ENCODE peak calls at places on chromosome 13, in nine cellular contexts. J is sigmoid colon, W is upper lobe of left lung, V is transverse colon, A is A549, E is H1, T is tibial nerve, U is K562, O is ovary. I is an unnamed sample.

GRCh38 chr13:111280666-111281577 is 39.5 kb upstream of the TEX29 start:
- DNase-seq in E (no peak), O (no peak), V (no peak), W (no peak), T (no peak), A (no peak), J (no peak), U (no peak), I (no peak)

GRCh38 chr13:101739382-101740178 is 287.1 kb downstream of the ITGBL1 start:
- DNase-seq in J (no peak), W (no peak), V (no peak), A (no peak), T (no peak), E (no peak), U (no peak), O (no peak), I (no peak)

GRCh38 chr13:110699148-110700145 is 6.5 kb downstream of the CARS2 start:
- DNase-seq in V (no peak), T (no peak), J (peak), W (no peak), O (no peak), E (no peak), A (no peak), U (no peak), I (no peak)

GRCh38 chr13:23996456-23996855 is 99.2 kb upstream of the C1QTNF9B start:
- DNase-seq in A (no peak), E (no peak), W (no peak), U (no peak), J (no peak), O (no peak), V (no peak), T (no peak), I (no peak)

GRCh38 chr13:98688373-98688772 is 64.1 kb downstream of the SLC15A1 start:
- DNase-seq in W (no peak), A (no peak), E (no peak), T (no peak), O (no peak), V (no peak), U (no peak), J (no peak), I (no peak)

GRCh38 chr13:103948477-103948876 is 882.3 kb upstream of the SLC10A2 start:
- DNase-seq in W (no peak), O (no peak), T (no peak), U (no peak), V (no peak), E (no peak), J (no peak), A (no peak), I (no peak)

GRCh38 chr13:97855570-97855970 is 97.9 kb upstream of the IPO5 start:
- DNase-seq in O (peak), W (no peak), V (peak), T (peak), J (peak), A (peak), E (no peak), U (peak), I (no peak)

GRCh38 chr13:32370805-32371204 is 55.5 kb downstream of the BRCA2 start:
- DNase-seq in V (no peak), O (no peak), U (no peak), W (no peak), T (no peak), A (no peak), J (no peak), E (no peak), I (no peak)

GRCh38 chr13:97258801-97259200 is 36.7 kb downstream of the MBNL2 start:
- DNase-seq in V (no peak), O (no peak), W (no peak), E (no peak), A (no peak), J (no peak), U (no peak), T (no peak), I (no peak)

GRCh38 chr13:42000836-42001235 is 39.9 kb upstream of the VWA8 start:
- DNase-seq in J (no peak), A (no peak), W (no peak), O (no peak), E (no peak), T (no peak), V (no peak), U (no peak), I (no peak)

GRCh38 chr13:85347251-85347650 is 452.0 kb downstream of the SLITRK6 start:
- DNase-seq in J (no peak), E (no peak), U (no peak), O (no peak), W (no peak), T (no peak), V (no peak), A (no peak), I (no peak)

GRCh38 chr13:47455581-47455980 is 545.5 kb downstream of the SUCLA2 start:
- DNase-seq in T (no peak), J (no peak), V (no peak), A (no peak), E (no peak), O (no peak), W (no peak), U (no peak), I (no peak)

GRCh38 chr13:30141773-30142501 is 165.4 kb downstream of the KATNAL1 start:
- DNase-seq in O (no peak), A (no peak), V (no peak), U (no peak), J (no peak), W (no peak), T (no peak), E (no peak), I (no peak)

GRCh38 chr13:110228936-110229904 is 77.7 kb downstream of the COL4A1 start:
- DNase-seq in O (no peak), V (no peak), T (no peak), W (no peak), A (no peak), J (no peak), E (no peak), U (no peak), I (no peak)

GRCh38 chr13:42577538-42577937 is 3.6 kb downstream of the TNFSF11 start:
- DNase-seq in V (no peak), T (no peak), J (no peak), W (no peak), E (no peak), A (no peak), U (no peak), O (no peak), I (no peak)

GRCh38 chr13:79450110-79450509 is 30.8 kb upstream of the NDFIP2 start:
- DNase-seq in V (no peak), O (no peak), W (no peak), T (no peak), E (no peak), U (no peak), J (no peak), A (no peak), I (no peak)

GRCh38 chr13:102847272-102848234 is 1.7 kb downstream of the ERCC5 start:
- DNase-seq in U (no peak), J (no peak), W (no peak), E (no peak), V (no peak), O (no peak), T (no peak), A (no peak), I (no peak)

GRCh38 chr13:91375119-91375729 is 23.2 kb upstream of the GPC5 start:
- DNase-seq in E (no peak), A (no peak), T (no peak), U (peak), O (no peak), J (no peak), V (no peak), W (no peak), I (no peak)

GRCh38 chr13:32903720-32904119 is 112.5 kb upstream of the KL start:
- DNase-seq in U (no peak), J (no peak), A (no peak), T (no peak), W (no peak), E (no peak), O (no peak), V (no peak), I (no peak)

GRCh38 chr13:34409496-34410163 is 532.4 kb upstream of the NBEA start:
- DNase-seq in A (no peak), V (no peak), W (no peak), O (no peak), U (no peak), J (no peak), T (no peak), E (no peak), I (no peak)

GRCh38 chr13:30142502-30143211 is 164.7 kb downstream of the KATNAL1 start:
- DNase-seq in T (peak), A (peak), U (no peak), E (no peak), J (peak), O (peak), W (peak), V (peak), I (no peak)

GRCh38 chr13:108496364-108497215 is 132.8 kb upstream of the MYO16 start:
- DNase-seq in O (no peak), E (no peak), J (no peak), A (no peak), T (no peak), U (no peak), W (peak), V (no peak), I (no peak)

GRCh38 chr13:113973218-113974164 is at the start of gene C13orf46:
- DNase-seq in W (peak), U (no peak), A (no peak), T (no peak), O (no peak), V (no peak), E (no peak), J (peak), I (no peak)

GRCh38 chr13:47959468-47960088 is 41.5 kb downstream of the SUCLA2 start:
- DNase-seq in E (no peak), U (no peak), J (no peak), O (no peak), T (no peak), A (no peak), W (no peak), V (no peak), I (no peak)

GRCh38 chr13:42905542-42905941 is 86.5 kb downstream of the EPSTI1 start:
- DNase-seq in E (no peak), J (no peak), V (no peak), U (no peak), W (no peak), T (no peak), A (no peak), O (no peak), I (no peak)

GRCh38 chr13:98525852-98526512 is 50.9 kb downstream of the STK24 start:
- DNase-seq in E (no peak), O (no peak), A (no peak), T (no peak), J (peak), U (no peak), W (no peak), V (no peak), I (no peak)

GRCh38 chr13:45055198-45055901 is 65.0 kb upstream of the GTF2F2 start:
- DNase-seq in O (peak), W (no peak), U (no peak), T (no peak), J (peak), V (peak), A (peak), E (no peak), I (no peak)

GRCh38 chr13:97307882-97308624 is 85.9 kb downstream of the MBNL2 start:
- DNase-seq in O (no peak), E (no peak), T (no peak), U (no peak), W (no peak), J (no peak), A (peak), V (no peak), I (no peak)

GRCh38 chr13:76223565-76223964 is 587.4 kb downstream of the LMO7 start:
- DNase-seq in A (no peak), J (no peak), T (no peak), E (no peak), W (no peak), O (no peak), U (no peak), V (no peak), I (no peak)

GRCh38 chr13:76223999-76224398 is 587.9 kb downstream of the LMO7 start:
- DNase-seq in T (no peak), J (no peak), E (no peak), A (no peak), W (no peak), O (no peak), V (no peak), U (no peak), I (no peak)

GRCh38 chr13:76225815-76226489 is 589.8 kb downstream of the LMO7 start:
- DNase-seq in U (no peak), J (peak), W (no peak), V (no peak), E (no peak), A (no peak), T (no peak), O (no peak), I (no peak)

GRCh38 chr13:76226941-76227340 is 590.8 kb downstream of the LMO7 start:
- DNase-seq in O (no peak), A (no peak), E (no peak), W (no peak), T (no peak), U (no peak), J (no peak), V (no peak), I (no peak)

GRCh38 chr13:76222511-76222910 is 586.4 kb downstream of the LMO7 start:
- DNase-seq in O (no peak), T (no peak), J (no peak), W (no peak), A (no peak), U (no peak), V (no peak), E (no peak), I (no peak)
- TF ChIP-seq EP300 in O (no peak), T (no peak), J (no peak), W (no peak), A (no peak), U (no peak), V (no peak), E (no peak), I (no peak)

DNA sequence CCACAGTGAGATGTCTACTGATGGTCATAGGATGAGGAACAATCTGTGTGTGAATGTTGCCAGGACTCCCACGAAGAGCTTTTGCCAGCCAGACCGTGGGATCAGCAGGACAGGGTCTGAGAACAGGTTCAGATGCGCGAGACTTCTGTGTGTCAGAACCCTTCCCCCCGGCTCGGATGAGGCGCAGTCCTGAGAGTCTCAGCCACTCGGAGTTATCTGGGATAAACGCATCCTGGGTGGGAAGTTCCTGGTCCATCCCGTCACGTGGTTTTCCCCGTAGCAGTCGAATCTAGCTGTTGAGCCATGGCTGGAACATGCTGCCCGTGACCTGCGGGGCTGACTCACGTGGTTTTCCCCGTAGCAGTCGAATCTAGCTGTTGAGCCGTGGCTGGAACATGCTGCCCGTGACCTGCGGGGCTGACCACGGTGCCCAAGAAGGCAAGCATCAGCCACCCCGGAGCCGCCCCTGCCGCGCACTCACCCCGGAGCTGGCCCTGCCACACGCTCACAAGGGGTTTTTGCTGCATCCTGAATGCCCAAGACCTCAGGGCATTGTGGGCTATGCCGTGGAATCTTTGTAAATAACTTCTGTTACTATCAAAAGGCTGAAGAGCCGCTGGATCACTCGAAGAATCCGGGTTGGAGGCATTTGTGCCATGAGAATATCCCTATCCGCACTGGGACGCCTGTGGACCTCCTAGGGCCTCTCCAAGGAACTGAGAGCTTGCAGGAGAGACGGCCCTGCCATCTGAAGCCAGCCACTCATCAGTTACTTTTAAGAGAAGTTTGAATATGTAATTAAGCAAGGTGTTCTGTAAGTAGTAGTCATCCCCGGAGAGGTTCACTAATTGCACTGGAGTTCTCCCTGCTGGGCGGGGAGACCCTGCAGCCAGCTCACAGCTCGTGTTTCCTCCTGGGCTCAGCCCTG is 130.7 kb upstream of the MCF2L start:
- DNase-seq in O (no peak), W (no peak), V (no peak), E (no peak), T (no peak), J (peak), A (no peak), U (no peak), I (no peak)
- H3K4me3 ChIP-seq in O (no peak), W (no peak), V (no peak), E (no peak), T (no peak), J (no peak), A (no peak), U (no peak), I (no peak)

GRCh38 chr13:19998960-19999359 is 40.4 kb downstream of the ZMYM2 start:
- DNase-seq in W (no peak), U (no peak), O (no peak), J (no peak), T (no peak), V (no peak), E (no peak), A (no peak), I (no peak)
- TF ChIP-seq POLR2A in W (no peak), U (no peak), O (no peak), J (no peak), T (no peak), V (no peak), E (no peak), A (no peak), I (no peak)

GRCh38 chr13:40344270-40345148 is 321.9 kb downstream of the FOXO1 start:
- DNase-seq in W (no peak), V (peak), O (no peak), T (no peak), E (no peak), U (no peak), J (no peak), A (no peak), I (no peak)
- TF ChIP-seq EP300 in W (no peak), V (no peak), O (no peak), T (no peak), E (no peak), U (no peak), J (no peak), A (no peak), I (no peak)

I was measured in stomach.